ENCODE peak calls at places on chromosomes 2 and 18, in seven cellular contexts. R, M, Y, C, V, F and K are unnamed samples.

GRCh38 chr2:165067958-165068612 is 112.8 kb upstream of the SLC38A11 start:
- DNase-seq in R (peak), V (peak), F (peak), Y (no peak), C (no peak), M (no peak), K (no peak)

GRCh38 chr2:10235909-10236550 is 66.7 kb upstream of the HPCAL1 start:
- DNase-seq in C (no peak), R (no peak), Y (peak), V (no peak), M (no peak), F (no peak), K (no peak)

GRCh38 chr18:32317651-32318050 is 127.8 kb downstream of the MEP1B start:
- DNase-seq in C (no peak), F (no peak), Y (no peak), R (peak), V (no peak), M (no peak), K (no peak)

GRCh38 chr2:47257837-47258436 is 102.8 kb upstream of the STPG4 start:
- DNase-seq in Y (no peak), V (no peak), R (no peak), C (no peak), F (no peak), M (no peak), K (no peak)

GRCh38 chr2:148642891-148643416 is 1.6 kb upstream of the EPC2 start:
- DNase-seq in Y (no peak), C (no peak), R (no peak), V (no peak), M (no peak), F (peak), K (peak)

GRCh38 chr2:177296047-177296446 is 31.5 kb upstream of the NFE2L2 start:
- DNase-seq in F (no peak), M (no peak), Y (no peak), R (peak), C (no peak), V (peak), K (no peak)

GRCh38 chr2:96729748-96730147 is 10.1 kb downstream of the LMAN2L start:
- DNase-seq in C (no peak), R (no peak), M (no peak), F (no peak), Y (peak), V (no peak), K (no peak)

GRCh38 chr2:101119431-101119830 is 31.8 kb downstream of the TBC1D8 start:
- DNase-seq in M (peak), F (peak), R (peak), C (no peak), Y (no peak), V (no peak), K (no peak)

GRCh38 chr2:109378682-109379081 is 235.1 kb downstream of the SEPTIN10 start:
- DNase-seq in R (peak), V (no peak), C (no peak), M (peak), Y (peak), F (no peak), K (no peak)

GRCh38 chr2:27762951-27763906 is 8.3 kb upstream of the MRPL33 start:
- DNase-seq in F (no peak), C (no peak), Y (no peak), V (no peak), R (peak), M (no peak), K (no peak)

GRCh38 chr18:62832282-62832681 is 116.9 kb downstream of the PHLPP1 start:
- DNase-seq in M (no peak), R (no peak), C (no peak), F (no peak), Y (no peak), V (no peak), K (no peak)

GRCh38 chr2:223900531-223900930 is 44.6 kb downstream of the WDFY1 start:
- DNase-seq in M (no peak), F (no peak), V (no peak), C (no peak), Y (no peak), R (no peak), K (no peak)

GRCh38 chr2:177302552-177302951 is 38.0 kb upstream of the NFE2L2 start:
- DNase-seq in R (no peak), M (no peak), Y (no peak), C (no peak), F (no peak), V (no peak), K (no peak)

GRCh38 chr18:58253871-58254270 is 209.8 kb downstream of the NEDD4L start:
- DNase-seq in M (no peak), F (no peak), V (no peak), C (no peak), R (no peak), Y (no peak), K (no peak)

GRCh38 chr18:58670561-58671121 is 624 bp upstream of the MALT1 start:
- DNase-seq in R (peak), M (no peak), Y (no peak), F (no peak), V (no peak), C (peak), K (peak)

GRCh38 chr2:48318118-48318517 is 211.8 kb upstream of the STON1 start:
- DNase-seq in C (no peak), Y (no peak), V (no peak), F (no peak), R (no peak), M (no peak), K (no peak)

GRCh38 chr2:182593394-182593707 is 122.7 kb upstream of the DNAJC10 start:
- DNase-seq in R (peak), V (no peak), F (no peak), M (no peak), Y (no peak), C (no peak), K (no peak)

GRCh38 chr2:165055081-165055879 is 100.0 kb upstream of the SLC38A11 start:
- DNase-seq in F (no peak), M (no peak), R (peak), V (no peak), C (no peak), Y (no peak), K (no peak)

GRCh38 chr2:218607436-218608115 is at the start of gene PLCD4:
- DNase-seq in F (no peak), C (no peak), R (peak), Y (peak), V (no peak), M (no peak), K (peak)
- TF ChIP-seq POLR2A in F (no peak), C (peak), R (no peak), Y (peak), V (no peak), M (no peak), K (no peak)

DNA sequence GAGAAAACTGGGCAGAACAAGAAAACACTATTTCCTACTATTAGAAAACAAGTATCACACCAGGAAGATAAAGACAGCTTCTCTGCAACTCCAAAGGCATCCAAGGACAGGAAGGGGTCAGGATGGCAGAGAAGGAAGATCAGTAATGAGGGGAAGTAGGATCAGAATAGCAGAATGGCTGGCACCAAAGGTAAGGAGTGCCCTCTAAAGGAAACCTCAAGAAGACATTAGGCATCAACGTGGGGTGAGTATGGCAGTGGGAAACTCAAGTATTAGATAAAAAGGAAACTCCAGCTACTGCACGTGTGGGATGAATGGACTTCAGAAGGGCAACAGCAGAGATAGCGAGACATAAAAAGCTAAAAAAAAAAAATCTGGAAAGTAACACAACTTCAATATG is 25.9 kb downstream of the HDLBP start:
- DNase-seq in C (no peak), M (no peak), V (no peak), F (no peak), R (no peak), Y (no peak), K (no peak)
- TF ChIP-seq POLR2A in C (no peak), M (no peak), V (no peak), F (no peak), R (no peak), Y (no peak), K (no peak)

DNA sequence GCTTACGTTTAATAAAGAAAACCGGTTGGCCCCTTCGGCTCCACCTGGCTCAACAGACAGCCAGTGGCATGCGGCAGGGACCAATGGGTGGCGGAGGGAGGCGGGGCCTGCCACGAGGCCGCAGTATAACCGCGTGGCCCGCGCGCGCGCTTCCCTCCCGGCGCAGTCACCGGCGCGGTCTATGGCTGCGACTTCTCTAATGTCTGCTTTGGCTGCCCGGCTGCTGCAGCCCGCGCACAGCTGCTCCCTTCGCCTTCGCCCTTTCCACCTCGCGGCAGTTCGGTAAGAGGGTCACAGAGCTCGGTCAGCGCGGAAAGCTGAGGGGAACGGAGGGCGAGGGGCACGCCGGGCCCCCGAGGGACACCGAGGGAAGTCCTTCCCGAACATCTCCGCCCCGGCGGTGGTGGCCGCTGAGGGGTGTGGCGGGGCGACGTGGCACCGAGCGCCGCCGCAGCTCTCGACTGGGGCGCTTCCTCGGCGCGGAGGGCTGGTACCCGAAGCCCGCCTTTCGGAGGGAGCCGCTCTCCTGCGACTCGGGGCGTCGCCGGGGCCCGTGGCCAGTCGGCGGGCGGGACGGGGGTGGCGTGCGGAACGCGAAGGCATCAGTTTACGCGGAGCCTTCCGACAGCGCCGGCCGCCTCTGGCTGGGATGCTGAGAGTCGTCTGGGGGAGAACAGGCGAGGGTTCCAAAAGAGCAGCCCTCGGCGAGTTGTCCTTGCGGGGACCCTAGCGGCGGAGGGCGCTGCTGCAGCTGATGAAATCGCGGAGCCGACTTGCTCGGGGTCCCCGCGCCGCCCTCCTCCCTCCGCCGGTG is at the start of gene MTHFD2:
- DNase-seq in F (peak), C (peak), M (peak), Y (peak), R (peak), V (peak), K (peak)
- TF ChIP-seq POLR2A in F (no peak), C (peak), M (no peak), Y (peak), R (peak), V (peak), K (peak)

GRCh38 chr18:361100-361732 is 93.4 kb upstream of the THOC1 start:
- DNase-seq in F (no peak), V (no peak), C (no peak), R (no peak), Y (no peak), M (no peak), K (no peak)

GRCh38 chr18:362914-363295 is 95.1 kb upstream of the THOC1 start:
- DNase-seq in C (no peak), R (no peak), Y (no peak), V (no peak), F (no peak), M (no peak), K (no peak)

GRCh38 chr18:360676-361075 is 92.8 kb upstream of the THOC1 start:
- DNase-seq in M (no peak), Y (no peak), V (no peak), F (no peak), C (no peak), R (no peak), K (no peak)

GRCh38 chr18:363327-364115 is 95.7 kb upstream of the THOC1 start:
- DNase-seq in R (peak), V (no peak), C (no peak), F (no peak), M (no peak), Y (no peak), K (no peak)

GRCh38 chr18:361941-362913 is 94.4 kb upstream of the THOC1 start:
- DNase-seq in F (peak), Y (peak), R (peak), C (no peak), M (no peak), V (no peak), K (peak)
- TF ChIP-seq POLR2A in F (no peak), Y (no peak), R (no peak), C (no peak), M (no peak), V (no peak), K (no peak)

GRCh38 chr2:67397143-67397986 is at the start of gene ETAA1:
- DNase-seq in R (peak), M (peak), C (peak), F (peak), Y (peak), V (peak), K (peak)
- TF ChIP-seq POLR2A in R (peak), M (no peak), C (peak), F (no peak), Y (peak), V (peak), K (peak)

GRCh38 chr2:99336780-99337163 is 417 bp upstream of the EIF5B start:
- DNase-seq in Y (no peak), V (no peak), C (no peak), F (no peak), M (no peak), R (no peak), K (no peak)

GRCh38 chr2:99337931-99338580 is 867 bp downstream of the EIF5B start:
- DNase-seq in C (no peak), V (peak), Y (no peak), R (peak), M (no peak), F (no peak), K (no peak)

GRCh38 chr2:99340669-99341236 is 3.6 kb downstream of the EIF5B start:
- DNase-seq in Y (no peak), C (no peak), R (no peak), M (no peak), F (no peak), V (no peak), K (no peak)

GRCh38 chr2:99337164-99337930 is at the start of gene EIF5B:
- DNase-seq in V (peak), C (peak), R (peak), F (peak), Y (peak), M (peak), K (peak)

GRCh38 chr2:99335911-99336779 is at the start of gene TXNDC9:
- DNase-seq in C (peak), F (peak), M (peak), R (peak), Y (peak), V (peak), K (peak)
- TF ChIP-seq POLR2A in C (peak), F (no peak), M (no peak), R (peak), Y (no peak), V (peak), K (no peak)